ENCODE peak calls at places on chromosomes 1 and 21, in seven cellular contexts. X is activated B cell treated with CpG ODN at 0.5 μM for 24 hours, U is OCI-LY7, C is Calu3, S is fibroblast of pulmonary artery, J is HCT116, R is adrenal gland. A is an unnamed sample.
A peak's percentile ranks its signal among the peaks of the same experiment; 100 is the strongest.

GRCh38 chr1:214990619-214991018 is 91.9 kb upstream of the KCNK2 start:
- DNase-seq in X (no peak), U (no peak), C (no peak), S (peak; percentile 90), J (no peak), R (no peak), A (no peak)

GRCh38 chr1:20153000-20153418 is 13.9 kb downstream of the PLA2G2F start:
- DNase-seq in X (no peak), U (no peak), C (no peak), S (no peak), J (no peak), R (peak; percentile 55), A (no peak)

GRCh38 chr21:26085100-26085499 is 85.5 kb downstream of the APP start:
- DNase-seq in X (no peak), U (no peak), C (no peak), S (no peak), J (no peak), R (no peak), A (no peak)

GRCh38 chr1:3116150-3116510 is 47.1 kb downstream of the PRDM16 start:
- DNase-seq in X (no peak), U (no peak), C (no peak), S (no peak), J (no peak), R (no peak), A (no peak)

GRCh38 chr1:40256401-40257084 is 1.5 kb upstream of the ZMPSTE24 start:
- DNase-seq in X (no peak), U (no peak), C (no peak), S (no peak), J (no peak), R (no peak), A (no peak)

GRCh38 chr1:39105841-39106765 is 80.0 kb downstream of the NDUFS5 start:
- DNase-seq in X (peak; percentile 59), U (no peak), C (peak; percentile 20), S (peak; percentile 67), J (no peak), R (peak; percentile 83), A (no peak)

GRCh38 chr1:229753764-229754553 is 127.9 kb downstream of the URB2 start:
- DNase-seq in X (no peak), U (peak; percentile 18), C (no peak), S (no peak), J (no peak), R (no peak), A (no peak)

GRCh38 chr1:246176126-246177024 is 330.7 kb downstream of the SMYD3 start:
- DNase-seq in X (no peak), U (no peak), C (peak; percentile 77), S (no peak), J (no peak), R (peak; percentile 89), A (no peak)

GRCh38 chr1:27488523-27489138 is 1.3 kb downstream of the WASF2 start:
- DNase-seq in X (no peak), U (peak; percentile 52), C (no peak), S (peak; percentile 44), J (no peak), R (peak; percentile 49), A (no peak)

GRCh38 chr1:117697220-117697781 is 91.5 kb downstream of the TENT5C start:
- DNase-seq in X (no peak), U (no peak), C (no peak), S (peak; percentile 31), J (no peak), R (no peak), A (no peak)

GRCh38 chr1:63713627-63714481 is 60.0 kb upstream of the ROR1 start:
- DNase-seq in X (no peak), U (no peak), C (no peak), S (peak; percentile 79), J (peak; percentile 57), R (no peak), A (no peak)

GRCh38 chr1:205933672-205934618 is 9.3 kb downstream of the SLC26A9 start:
- DNase-seq in X (no peak), U (no peak), C (peak; percentile 82), S (peak; percentile 84), J (no peak), R (peak; percentile 63), A (no peak)

GRCh38 chr1:220687809-220688208 is 2.4 kb upstream of the C1orf115 start:
- DNase-seq in X (no peak), U (no peak), C (no peak), S (no peak), J (no peak), R (no peak), A (no peak)

GRCh38 chr1:22801347-22801746 is 90.7 kb downstream of the EPHB2 start:
- DNase-seq in X (no peak), U (no peak), C (no peak), S (no peak), J (no peak), R (no peak), A (no peak)

GRCh38 chr21:46144464-46145070 is 10.8 kb downstream of the FTCD start:
- DNase-seq in X (no peak), U (no peak), C (no peak), S (no peak), J (no peak), R (no peak), A (no peak)

GRCh38 chr1:156111355-156111962 is 3.1 kb upstream of the LMNA start:
- DNase-seq in X (no peak), U (no peak), C (no peak), S (no peak), J (no peak), R (no peak), A (no peak)

GRCh38 chr1:211327341-211327921 is 798 bp downstream of the TRAF5 start:
- DNase-seq in X (no peak), U (peak; percentile 59), C (peak; percentile 39), S (peak; percentile 75), J (no peak), R (peak; percentile 64), A (no peak)

GRCh38 chr1:180387413-180387812 is 115.0 kb downstream of the ACBD6 start:
- DNase-seq in X (no peak), U (no peak), C (no peak), S (no peak), J (no peak), R (no peak), A (no peak)

GRCh38 chr1:187264995-187265602 is 436.4 kb downstream of the PLA2G4A start:
- DNase-seq in X (no peak), U (peak; percentile 7), C (peak; percentile 70), S (peak; percentile 59), J (peak; percentile 50), R (peak; percentile 67), A (no peak)

GRCh38 chr21:39014751-39015150 is 168.5 kb downstream of the PSMG1 start:
- DNase-seq in X (no peak), U (no peak), C (no peak), S (peak; percentile 97), J (no peak), R (no peak), A (no peak)

GRCh38 chr1:106978477-106979322 is 77.8 kb upstream of the PRMT6 start:
- DNase-seq in X (no peak), U (no peak), C (no peak), S (peak; percentile 77), J (no peak), R (no peak), A (no peak)

GRCh38 chr1:16205333-16205671 is 7.2 kb downstream of the ARHGEF19 start:
- DNase-seq in X (no peak), U (no peak), C (no peak), S (no peak), J (no peak), R (no peak), A (no peak)

GRCh38 chr1:247064309-247064708 is 14.3 kb downstream of the ZNF670 start:
- DNase-seq in X (no peak), U (no peak), C (no peak), S (no peak), J (no peak), R (no peak), A (no peak)

GRCh38 chr1:227459326-227459841 is 104.0 kb upstream of the ZNF678 start:
- DNase-seq in X (no peak), U (no peak), C (no peak), S (no peak), J (no peak), R (no peak), A (no peak)

GRCh38 chr1:94463765-94464330 is 45.7 kb downstream of the ABCD3 start:
- DNase-seq in X (no peak), U (peak; percentile 56), C (peak; percentile 34), S (peak; percentile 77), J (peak; percentile 49), R (no peak), A (no peak)

GRCh38 chr1:12615916-12616708 is 1.9 kb downstream of the DHRS3 start:
- DNase-seq in X (no peak), U (no peak), C (peak; percentile 40), S (peak; percentile 44), J (no peak), R (peak; percentile 80), A (no peak)

GRCh38 chr21:34762761-34763160 is 94.0 kb downstream of the CLIC6 start:
- DNase-seq in X (no peak), U (no peak), C (no peak), S (peak; percentile 11), J (no peak), R (no peak), A (peak; percentile 25)
- TF ChIP-seq CTCF in X (no peak), U (peak; percentile 18), C (no peak), S (no peak), J (no peak), R (no peak), A (no peak)

GRCh38 chr1:232644209-232644608 is 14.3 kb upstream of the SIPA1L2 start:
- DNase-seq in X (no peak), U (no peak), C (no peak), S (no peak), J (no peak), R (no peak), A (no peak)
- TF ChIP-seq CTCF in X (no peak), U (no peak), C (no peak), S (no peak), J (no peak), R (no peak), A (no peak)

GRCh38 chr1:10561955-10562354 is 87.2 kb downstream of the PEX14 start:
- DNase-seq in X (no peak), U (no peak), C (no peak), S (peak; percentile 20), J (peak; percentile 16), R (no peak), A (peak; percentile 21)
- TF ChIP-seq CTCF in X (no peak), U (peak; percentile 63), C (no peak), S (peak; percentile 35), J (peak; percentile 47), R (no peak), A (peak; percentile 20)

DNA sequence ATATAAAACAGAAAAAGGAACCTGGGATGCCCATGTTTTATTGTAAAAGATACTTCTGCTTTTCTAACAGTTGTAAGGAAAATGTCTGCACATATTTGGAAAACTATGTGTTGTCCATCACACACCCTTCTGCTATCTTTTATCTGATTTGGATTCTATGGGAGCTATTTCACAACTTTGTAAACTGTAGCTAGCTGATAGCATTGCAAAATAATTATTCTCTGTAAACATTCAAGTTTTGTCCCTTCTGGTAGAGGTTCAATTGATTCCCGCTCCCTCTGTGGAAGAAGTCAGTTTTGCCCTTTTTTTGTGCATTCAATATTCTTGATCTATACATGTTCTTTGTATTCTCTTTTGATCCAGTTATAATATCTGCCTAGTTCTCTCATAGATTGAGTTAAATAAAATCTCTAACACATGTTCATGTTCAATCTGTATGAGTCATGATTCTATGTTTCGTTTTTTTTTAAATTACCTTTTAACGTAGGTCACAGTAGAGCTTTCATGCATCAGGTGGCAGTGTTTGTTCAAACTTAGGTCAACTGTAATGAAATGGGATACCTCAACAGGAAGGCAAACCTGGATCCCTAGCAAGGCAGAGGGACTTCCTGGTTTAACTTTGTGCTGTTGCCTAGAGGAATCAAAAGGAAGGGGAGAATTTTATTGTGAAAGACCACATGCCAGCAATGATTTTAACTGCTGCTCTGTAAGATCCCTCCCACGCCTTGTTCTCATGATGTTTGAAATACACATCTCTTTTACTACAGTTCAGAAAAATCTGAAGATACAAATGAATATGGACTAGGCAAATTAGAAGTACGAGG is 26.0 kb upstream of the BCL9 start:
- DNase-seq in X (no peak), U (peak; percentile 40), C (peak; percentile 73), S (peak; percentile 73), J (peak; percentile 62), R (no peak), A (no peak)
- TF ChIP-seq CTCF in X (no peak), U (peak; percentile 71), C (peak; percentile 25), S (no peak), J (peak; percentile 9), R (no peak), A (peak; percentile 7)

A was measured in osteocyte.